ENCODE peak calls at places on chromosomes 12 and 14, in nine cellular contexts. One of them, this sample, is unnamed.
A peak's percentile ranks its signal among the peaks of the same experiment; 100 is the strongest.

GRCh38 chr12:5546616-5547015 is 114.7 kb downstream of the NTF3 start:
- DNase-seq in AG10803: peak; percentile 87
- DNase-seq in retina: no peak
- DNase-seq in T-helper 1 cell: no peak
- DNase-seq in left ventricle myocardium inferior: no peak
- DNase-seq in Ammon's horn: no peak
- DNase-seq in HTR-8/SVneo: no peak
- DNase-seq in stimulated activated CD8-positive, alpha-beta memory T cell treated with anti-CD3 and anti-CD28 coated beads, Interleukin-4, amount 100 ng/mL, for 24 hours: no peak
- DNase-seq in AG04450: no peak
- DNase-seq in this sample: no peak

GRCh38 chr12:81123611-81124010 is 45.7 kb downstream of the ACSS3 start:
- DNase-seq in AG10803: no peak
- DNase-seq in stimulated activated CD8-positive, alpha-beta memory T cell treated with anti-CD3 and anti-CD28 coated beads, Interleukin-4, amount 100 ng/mL, for 24 hours: no peak
- DNase-seq in T-helper 1 cell: no peak
- DNase-seq in left ventricle myocardium inferior: no peak
- DNase-seq in HTR-8/SVneo: no peak
- DNase-seq in AG04450: no peak
- DNase-seq in Ammon's horn: no peak
- DNase-seq in retina: no peak
- DNase-seq in this sample: no peak

GRCh38 chr14:79279645-79280399 is 931.5 kb downstream of the DIO2 start:
- DNase-seq in T-helper 1 cell: no peak
- DNase-seq in HTR-8/SVneo: peak; percentile 10
- DNase-seq in AG04450: no peak
- DNase-seq in retina: peak; percentile 72
- DNase-seq in stimulated activated CD8-positive, alpha-beta memory T cell treated with anti-CD3 and anti-CD28 coated beads, Interleukin-4, amount 100 ng/mL, for 24 hours: no peak
- DNase-seq in AG10803: no peak
- DNase-seq in Ammon's horn: no peak
- DNase-seq in left ventricle myocardium inferior: no peak
- DNase-seq in this sample: peak; percentile 36

GRCh38 chr12:59891180-59891579 is 295.4 kb downstream of the SLC16A7 start:
- DNase-seq in retina: no peak
- DNase-seq in T-helper 1 cell: no peak
- DNase-seq in AG04450: no peak
- DNase-seq in HTR-8/SVneo: no peak
- DNase-seq in stimulated activated CD8-positive, alpha-beta memory T cell treated with anti-CD3 and anti-CD28 coated beads, Interleukin-4, amount 100 ng/mL, for 24 hours: no peak
- DNase-seq in left ventricle myocardium inferior: no peak
- DNase-seq in Ammon's horn: peak; percentile 2
- DNase-seq in AG10803: no peak
- DNase-seq in this sample: no peak

GRCh38 chr12:1606021-1606622 is 11.7 kb upstream of the FBXL14 start:
- DNase-seq in AG04450: peak; percentile 45
- DNase-seq in HTR-8/SVneo: peak; percentile 92
- DNase-seq in retina: no peak
- DNase-seq in AG10803: peak; percentile 85
- DNase-seq in Ammon's horn: no peak
- DNase-seq in stimulated activated CD8-positive, alpha-beta memory T cell treated with anti-CD3 and anti-CD28 coated beads, Interleukin-4, amount 100 ng/mL, for 24 hours: peak; percentile 62
- DNase-seq in T-helper 1 cell: peak; percentile 31
- DNase-seq in left ventricle myocardium inferior: peak; percentile 94
- DNase-seq in this sample: peak; percentile 42

GRCh38 chr14:96067985-96068930 is 29.1 kb downstream of the C14orf132 start:
- DNase-seq in AG04450: no peak
- DNase-seq in T-helper 1 cell: no peak
- DNase-seq in Ammon's horn: no peak
- DNase-seq in retina: no peak
- DNase-seq in AG10803: no peak
- DNase-seq in stimulated activated CD8-positive, alpha-beta memory T cell treated with anti-CD3 and anti-CD28 coated beads, Interleukin-4, amount 100 ng/mL, for 24 hours: no peak
- DNase-seq in HTR-8/SVneo: no peak
- DNase-seq in left ventricle myocardium inferior: no peak
- DNase-seq in this sample: no peak

GRCh38 chr12:109983432-109984142 is 12.6 kb downstream of the GIT2 start:
- DNase-seq in HTR-8/SVneo: no peak
- DNase-seq in retina: no peak
- DNase-seq in stimulated activated CD8-positive, alpha-beta memory T cell treated with anti-CD3 and anti-CD28 coated beads, Interleukin-4, amount 100 ng/mL, for 24 hours: no peak
- DNase-seq in AG10803: no peak
- DNase-seq in T-helper 1 cell: no peak
- DNase-seq in Ammon's horn: no peak
- DNase-seq in left ventricle myocardium inferior: no peak
- DNase-seq in AG04450: no peak
- DNase-seq in this sample: no peak

GRCh38 chr12:29427964-29428363 is 47.0 kb upstream of the ERGIC2 start:
- DNase-seq in AG10803: no peak
- DNase-seq in AG04450: no peak
- DNase-seq in Ammon's horn: no peak
- DNase-seq in stimulated activated CD8-positive, alpha-beta memory T cell treated with anti-CD3 and anti-CD28 coated beads, Interleukin-4, amount 100 ng/mL, for 24 hours: no peak
- DNase-seq in HTR-8/SVneo: no peak
- DNase-seq in T-helper 1 cell: no peak
- DNase-seq in retina: no peak
- DNase-seq in left ventricle myocardium inferior: no peak
- DNase-seq in this sample: no peak

GRCh38 chr12:125025836-125026235 is 32.4 kb downstream of the BRI3BP start:
- DNase-seq in retina: no peak
- DNase-seq in HTR-8/SVneo: no peak
- DNase-seq in left ventricle myocardium inferior: no peak
- DNase-seq in stimulated activated CD8-positive, alpha-beta memory T cell treated with anti-CD3 and anti-CD28 coated beads, Interleukin-4, amount 100 ng/mL, for 24 hours: no peak
- DNase-seq in AG04450: no peak
- DNase-seq in AG10803: no peak
- DNase-seq in Ammon's horn: no peak
- DNase-seq in T-helper 1 cell: no peak
- DNase-seq in this sample: no peak

GRCh38 chr12:31485570-31485969 is 105.4 kb downstream of the DENND5B start:
- DNase-seq in stimulated activated CD8-positive, alpha-beta memory T cell treated with anti-CD3 and anti-CD28 coated beads, Interleukin-4, amount 100 ng/mL, for 24 hours: no peak
- DNase-seq in T-helper 1 cell: no peak
- DNase-seq in AG10803: no peak
- DNase-seq in retina: no peak
- DNase-seq in HTR-8/SVneo: no peak
- DNase-seq in AG04450: no peak
- DNase-seq in Ammon's horn: no peak
- DNase-seq in left ventricle myocardium inferior: no peak
- DNase-seq in this sample: no peak

GRCh38 chr14:65937079-65937803 is 524.7 kb downstream of the FUT8 start:
- DNase-seq in AG04450: no peak
- DNase-seq in retina: no peak
- DNase-seq in Ammon's horn: no peak
- DNase-seq in AG10803: no peak
- DNase-seq in T-helper 1 cell: no peak
- DNase-seq in HTR-8/SVneo: no peak
- DNase-seq in stimulated activated CD8-positive, alpha-beta memory T cell treated with anti-CD3 and anti-CD28 coated beads, Interleukin-4, amount 100 ng/mL, for 24 hours: no peak
- DNase-seq in left ventricle myocardium inferior: no peak
- DNase-seq in this sample: no peak

GRCh38 chr12:94649349-94650142 is 811 bp downstream of the TMCC3 start:
- DNase-seq in AG10803: peak; percentile 12
- DNase-seq in stimulated activated CD8-positive, alpha-beta memory T cell treated with anti-CD3 and anti-CD28 coated beads, Interleukin-4, amount 100 ng/mL, for 24 hours: no peak
- DNase-seq in T-helper 1 cell: peak; percentile 10
- DNase-seq in AG04450: no peak
- DNase-seq in left ventricle myocardium inferior: peak; percentile 43
- DNase-seq in retina: peak; percentile 76
- DNase-seq in HTR-8/SVneo: peak; percentile 12
- DNase-seq in Ammon's horn: peak; percentile 31
- DNase-seq in this sample: peak; percentile 8

GRCh38 chr14:69355955-69356321 is 42.2 kb downstream of the ERH start:
- DNase-seq in T-helper 1 cell: no peak
- DNase-seq in left ventricle myocardium inferior: no peak
- DNase-seq in stimulated activated CD8-positive, alpha-beta memory T cell treated with anti-CD3 and anti-CD28 coated beads, Interleukin-4, amount 100 ng/mL, for 24 hours: no peak
- DNase-seq in AG04450: no peak
- DNase-seq in retina: no peak
- DNase-seq in HTR-8/SVneo: peak; percentile 67
- DNase-seq in AG10803: peak; percentile 88
- DNase-seq in Ammon's horn: no peak
- DNase-seq in this sample: no peak

GRCh38 chr14:100069161-100069800 is 4.1 kb downstream of the EVL start:
- DNase-seq in AG04450: no peak
- DNase-seq in Ammon's horn: no peak
- DNase-seq in left ventricle myocardium inferior: no peak
- DNase-seq in stimulated activated CD8-positive, alpha-beta memory T cell treated with anti-CD3 and anti-CD28 coated beads, Interleukin-4, amount 100 ng/mL, for 24 hours: no peak
- DNase-seq in retina: no peak
- DNase-seq in AG10803: no peak
- DNase-seq in HTR-8/SVneo: no peak
- DNase-seq in T-helper 1 cell: no peak
- DNase-seq in this sample: no peak

GRCh38 chr12:22353615-22354325 is 19.3 kb upstream of the ST8SIA1 start:
- DNase-seq in T-helper 1 cell: no peak
- DNase-seq in left ventricle myocardium inferior: no peak
- DNase-seq in Ammon's horn: no peak
- DNase-seq in HTR-8/SVneo: no peak
- DNase-seq in AG10803: no peak
- DNase-seq in stimulated activated CD8-positive, alpha-beta memory T cell treated with anti-CD3 and anti-CD28 coated beads, Interleukin-4, amount 100 ng/mL, for 24 hours: no peak
- DNase-seq in retina: no peak
- DNase-seq in AG04450: no peak
- DNase-seq in this sample: no peak

GRCh38 chr12:90024261-90024660 is 315.6 kb upstream of the ATP2B1 start:
- DNase-seq in Ammon's horn: no peak
- DNase-seq in retina: no peak
- DNase-seq in left ventricle myocardium inferior: no peak
- DNase-seq in AG04450: peak; percentile 21
- DNase-seq in T-helper 1 cell: no peak
- DNase-seq in HTR-8/SVneo: peak; percentile 51
- DNase-seq in AG10803: peak; percentile 85
- DNase-seq in stimulated activated CD8-positive, alpha-beta memory T cell treated with anti-CD3 and anti-CD28 coated beads, Interleukin-4, amount 100 ng/mL, for 24 hours: no peak
- DNase-seq in this sample: no peak

This sample was measured in cerebellum.